ENCODE peak calls at places on chromosomes 1 and 21, in seven cellular contexts. V is left colon; Q is effector CD4-positive, alpha-beta T cell; U is HuH-7.5; T is left ventricle myocardium inferior; F is ascending aorta; J is activated CD4-positive, alpha-beta T cell treated with anti-CD3 and anti-CD28 coated beads for 4 hours. M is an unnamed sample.

GRCh38 chr1:16348414-16349182 is 3.7 kb downstream of the FBXO42 start:
- DNase-seq in T (no peak), V (no peak), Q (no peak), F (peak; percentile 42), U (no peak), J (no peak), M (no peak)

GRCh38 chr21:38056481-38056880 is 140.2 kb upstream of the KCNJ6 start:
- DNase-seq in V (no peak), U (no peak), Q (no peak), T (no peak), J (no peak), F (no peak), M (no peak)

GRCh38 chr1:57492846-57493245 is 69.0 kb upstream of the DAB1 start:
- DNase-seq in T (no peak), Q (no peak), V (no peak), F (no peak), U (no peak), J (no peak), M (no peak)

GRCh38 chr1:34865981-34866761 is 6.6 kb upstream of the SMIM12 start:
- DNase-seq in F (peak; percentile 91), V (peak; percentile 76), U (peak; percentile 89), T (peak; percentile 88), Q (peak; percentile 88), J (peak; percentile 96), M (peak; percentile 59)

GRCh38 chr1:28552482-28553228 is at the start of gene TRNAU1AP:
- DNase-seq in Q (peak; percentile 95), T (peak; percentile 97), U (peak; percentile 83), J (peak; percentile 98), F (peak; percentile 97), V (peak; percentile 97), M (peak; percentile 83)

GRCh38 chr1:63923302-63923701 is 149.5 kb downstream of the ROR1 start:
- DNase-seq in T (no peak), U (no peak), J (no peak), F (no peak), Q (no peak), V (no peak), M (no peak)

GRCh38 chr1:32500387-32501209 is 35.7 kb downstream of the ZBTB8B start:
- DNase-seq in U (peak; percentile 50), F (peak; percentile 79), Q (no peak), J (no peak), T (peak; percentile 82), V (peak; percentile 42), M (no peak)

GRCh38 chr1:2801046-2801445 is 447 bp downstream of the TTC34 start:
- DNase-seq in T (peak; percentile 6), V (no peak), J (no peak), F (no peak), U (no peak), Q (no peak), M (no peak)

GRCh38 chr21:44897326-44898010 is 23.2 kb downstream of the ITGB2 start:
- DNase-seq in V (peak; percentile 87), J (no peak), U (no peak), Q (no peak), T (peak; percentile 22), F (no peak), M (no peak)

GRCh38 chr1:21337931-21338567 is 47.8 kb upstream of the ECE1 start:
- DNase-seq in F (peak; percentile 99), J (no peak), Q (no peak), V (peak; percentile 82), U (no peak), T (peak; percentile 90), M (no peak)

GRCh38 chr1:6646499-6647148 is 22.0 kb downstream of the THAP3 start:
- DNase-seq in T (no peak), J (peak; percentile 26), F (no peak), U (peak; percentile 55), Q (no peak), V (no peak), M (no peak)

GRCh38 chr1:47992720-47993119 is 4.5 kb downstream of the TRABD2B start:
- DNase-seq in Q (no peak), T (peak; percentile 29), U (no peak), V (no peak), J (no peak), F (peak; percentile 88), M (no peak)

GRCh38 chr1:41313661-41314131 is 47.5 kb upstream of the FOXO6 start:
- DNase-seq in J (no peak), V (no peak), U (no peak), Q (no peak), T (no peak), F (no peak), M (no peak)

GRCh38 chr1:230152999-230153398 is 86.0 kb downstream of the GALNT2 start:
- DNase-seq in J (no peak), Q (no peak), U (no peak), F (no peak), V (no peak), T (no peak), M (no peak)

GRCh38 chr21:24729568-24729967 is 877.7 kb downstream of the MRPL39 start:
- DNase-seq in J (no peak), U (no peak), F (no peak), Q (no peak), V (no peak), T (no peak), M (no peak)

GRCh38 chr1:228863776-228864175 is 128.5 kb downstream of the RHOU start:
- DNase-seq in Q (no peak), F (no peak), T (no peak), V (no peak), U (no peak), J (no peak), M (no peak)

GRCh38 chr1:219099307-219099706 is 74.4 kb upstream of the LYPLAL1 start:
- DNase-seq in F (no peak), Q (no peak), T (no peak), U (no peak), V (no peak), J (no peak), M (no peak)

GRCh38 chr1:147640553-147641165 is 29.7 kb downstream of the ACP6 start:
- DNase-seq in Q (peak; percentile 72), V (peak; percentile 66), F (peak; percentile 71), T (peak; percentile 55), U (peak; percentile 65), J (peak; percentile 78), M (no peak)

M was measured in cortex of kidney.